ENCODE peak calls at places on chromosomes 1 and 21, in six cellular contexts. B is left ventricle myocardium superior; R is trophoblast cell; M is aorta; L is BJ; D is stimulated activated CD8-positive, alpha-beta memory T cell treated with anti-CD3 and anti-CD28 coated beads, Interleukin-15, amount 100 ng/mL, for 1 hour. A is an unnamed sample.

GRCh38 chr21:46126321-46127238 is 28.7 kb downstream of the COL6A2 start:
- DNase-seq in B (peak), R (no peak), M (peak), L (no peak), D (no peak), A (peak)

GRCh38 chr1:31605908-31606427 is 11.5 kb upstream of the HCRTR1 start:
- DNase-seq in B (no peak), R (no peak), M (no peak), L (no peak), D (no peak), A (no peak)

GRCh38 chr1:244758700-244759099 is 76.8 kb upstream of the COX20 start:
- DNase-seq in B (no peak), R (no peak), M (no peak), L (no peak), D (no peak), A (no peak)

GRCh38 chr1:65082346-65083040 is 65.5 kb upstream of the AK4 start:
- DNase-seq in B (no peak), R (no peak), M (no peak), L (no peak), D (no peak), A (no peak)

GRCh38 chr1:85427358-85427757 is 37.6 kb downstream of the DDAH1 start:
- DNase-seq in B (no peak), R (no peak), M (no peak), L (peak), D (no peak), A (no peak)

GRCh38 chr1:87197156-87197555 is 131.5 kb upstream of the LMO4 start:
- DNase-seq in B (no peak), R (no peak), M (no peak), L (no peak), D (no peak), A (no peak)

GRCh38 chr1:224831501-224831900 is 98.0 kb upstream of the DNAH14 start:
- DNase-seq in B (no peak), R (no peak), M (no peak), L (no peak), D (no peak), A (no peak)

GRCh38 chr21:44919111-44919912 is 1.4 kb downstream of the ITGB2 start:
- DNase-seq in B (peak), R (no peak), M (no peak), L (no peak), D (no peak), A (no peak)

GRCh38 chr1:15215116-15215515 is 31.9 kb upstream of the FHAD1 start:
- DNase-seq in B (no peak), R (no peak), M (peak), L (no peak), D (no peak), A (no peak)

GRCh38 chr1:185720633-185721272 is 13.4 kb upstream of the HMCN1 start:
- DNase-seq in B (no peak), R (peak), M (no peak), L (no peak), D (no peak), A (no peak)

GRCh38 chr1:206703647-206704046 is 18.9 kb downstream of the MAPKAPK2 start:
- DNase-seq in B (no peak), R (no peak), M (no peak), L (no peak), D (no peak), A (no peak)

GRCh38 chr1:99217599-99217998 is 46.7 kb upstream of the PLPPR4 start:
- DNase-seq in B (no peak), R (no peak), M (no peak), L (no peak), D (no peak), A (no peak)

GRCh38 chr1:226110249-226111108 is 48.0 kb downstream of the H3-3A start:
- DNase-seq in B (peak), R (peak), M (peak), L (no peak), D (peak), A (no peak)

GRCh38 chr1:46285730-46286477 is 17.5 kb downstream of the LRRC41 start:
- DNase-seq in B (no peak), R (no peak), M (no peak), L (no peak), D (no peak), A (peak)

GRCh38 chr1:221611930-221612777 is 129.7 kb downstream of the DUSP10 start:
- DNase-seq in B (peak), R (peak), M (peak), L (peak), D (no peak), A (no peak)

GRCh38 chr1:201702936-201703335 is 126.0 kb upstream of the IPO9 start:
- DNase-seq in B (no peak), R (peak), M (no peak), L (no peak), D (no peak), A (no peak)

GRCh38 chr1:92992066-92992465 is 30.8 kb upstream of the DIPK1A start:
- DNase-seq in B (no peak), R (no peak), M (no peak), L (no peak), D (no peak), A (no peak)

GRCh38 chr1:20474333-20474975 is 11.6 kb downstream of the CAMK2N1 start:
- DNase-seq in B (no peak), R (no peak), M (no peak), L (no peak), D (no peak), A (no peak)

GRCh38 chr1:183777359-183777758 is 27.6 kb upstream of the RGL1 start:
- DNase-seq in B (no peak), R (no peak), M (no peak), L (no peak), D (no peak), A (no peak)

GRCh38 chr1:45359882-45360513 is 19.8 kb upstream of the MUTYH start:
- DNase-seq in B (peak), R (peak), M (no peak), L (no peak), D (peak), A (no peak)

GRCh38 chr1:85943526-85943925 is 213.0 kb downstream of the COL24A1 start:
- DNase-seq in B (no peak), R (no peak), M (no peak), L (no peak), D (no peak), A (no peak)

GRCh38 chr1:47180603-47181094 is 9.2 kb downstream of the PDZK1IP1 start:
- DNase-seq in B (no peak), R (no peak), M (peak), L (no peak), D (no peak), A (no peak)

GRCh38 chr1:15206418-15207030 is 40.5 kb upstream of the FHAD1 start:
- DNase-seq in B (no peak), R (peak), M (peak), L (no peak), D (no peak), A (no peak)

GRCh38 chr1:229015791-229016190 is 255.1 kb upstream of the RAB4A start:
- DNase-seq in B (peak), R (no peak), M (no peak), L (no peak), D (no peak), A (no peak)

GRCh38 chr1:4601986-4602385 is 52.4 kb upstream of the AJAP1 start:
- DNase-seq in B (no peak), R (no peak), M (no peak), L (no peak), D (no peak), A (no peak)

GRCh38 chr1:15507278-15507677 is 16.7 kb downstream of the CASP9 start:
- DNase-seq in B (no peak), R (no peak), M (peak), L (no peak), D (no peak), A (no peak)

GRCh38 chr1:110390692-110391232 is at the start of gene SLC16A4:
- DNase-seq in B (no peak), R (peak), M (no peak), L (peak), D (no peak), A (no peak)

GRCh38 chr1:246971322-246971721 is 36.5 kb downstream of the ZNF695 start:
- DNase-seq in B (peak), R (peak), M (no peak), L (no peak), D (peak), A (no peak)

GRCh38 chr1:52288286-52288685 is 77.7 kb downstream of the CC2D1B start:
- DNase-seq in B (no peak), R (peak), M (no peak), L (no peak), D (no peak), A (no peak)

GRCh38 chr21:43900690-43901089 is 35.7 kb downstream of the AGPAT3 start:
- DNase-seq in B (no peak), R (no peak), M (peak), L (no peak), D (no peak), A (peak)

A was measured in chondrocyte.